ENCODE peak calls at places on chromosomes 5 and 9, in six cellular contexts. One of them, this sample, is unnamed.

GRCh38 chr5:78591227-78591626 is 57.3 kb downstream of the LHFPL2 start:
- DNase-seq in HepG2: peak; percentile 54
- DNase-seq in uterus: no peak
- DNase-seq in GM23248: peak; percentile 93
- DNase-seq in colonic mucosa: no peak
- DNase-seq in lung: no peak
- DNase-seq in this sample: no peak

GRCh38 chr9:74948897-74949296 is 3.8 kb downstream of the C9orf40 start:
- DNase-seq in uterus: no peak
- DNase-seq in GM23248: no peak
- DNase-seq in lung: no peak
- DNase-seq in HepG2: no peak
- DNase-seq in colonic mucosa: no peak
- DNase-seq in this sample: no peak

GRCh38 chr5:164204338-164204946 is 699.0 kb downstream of the MAT2B start:
- DNase-seq in uterus: no peak
- DNase-seq in lung: no peak
- DNase-seq in colonic mucosa: no peak
- DNase-seq in HepG2: no peak
- DNase-seq in GM23248: peak; percentile 52
- DNase-seq in this sample: no peak

GRCh38 chr9:4592325-4592724 is 69.8 kb upstream of the PLPP6 start:
- DNase-seq in lung: no peak
- DNase-seq in uterus: no peak
- DNase-seq in HepG2: no peak
- DNase-seq in GM23248: no peak
- DNase-seq in colonic mucosa: no peak
- DNase-seq in this sample: no peak

GRCh38 chr9:130845901-130846381 is 10.9 kb downstream of the ABL1 start:
- DNase-seq in HepG2: no peak
- DNase-seq in uterus: peak; percentile 66
- DNase-seq in GM23248: peak; percentile 81
- DNase-seq in colonic mucosa: no peak
- DNase-seq in lung: no peak
- DNase-seq in this sample: no peak

GRCh38 chr9:91113026-91113425 is 248.7 kb downstream of the AUH start:
- DNase-seq in lung: no peak
- DNase-seq in uterus: no peak
- DNase-seq in colonic mucosa: no peak
- DNase-seq in GM23248: no peak
- DNase-seq in HepG2: no peak
- DNase-seq in this sample: no peak

GRCh38 chr9:84970432-84970831 is 300.9 kb downstream of the NTRK2 start:
- DNase-seq in lung: no peak
- DNase-seq in uterus: no peak
- DNase-seq in HepG2: no peak
- DNase-seq in colonic mucosa: peak; percentile 45
- DNase-seq in GM23248: peak; percentile 14
- DNase-seq in this sample: no peak

GRCh38 chr9:131174681-131175239 is 49.4 kb downstream of the NUP214 start:
- DNase-seq in uterus: no peak
- DNase-seq in GM23248: no peak
- DNase-seq in HepG2: no peak
- DNase-seq in colonic mucosa: no peak
- DNase-seq in lung: no peak
- DNase-seq in this sample: no peak

GRCh38 chr5:94082405-94082804 is 341.0 kb upstream of the POU5F2 start:
- DNase-seq in colonic mucosa: no peak
- DNase-seq in HepG2: no peak
- DNase-seq in GM23248: no peak
- DNase-seq in uterus: no peak
- DNase-seq in lung: no peak
- DNase-seq in this sample: no peak

GRCh38 chr9:133119461-133120342 is 1.3 kb downstream of the RALGDS start:
- DNase-seq in colonic mucosa: peak; percentile 32
- DNase-seq in HepG2: no peak
- DNase-seq in lung: no peak
- DNase-seq in uterus: no peak
- DNase-seq in GM23248: peak; percentile 59
- DNase-seq in this sample: no peak

GRCh38 chr5:141845371-141845821 is 32.8 kb downstream of the PCDH1 start:
- DNase-seq in uterus: no peak
- DNase-seq in HepG2: no peak
- DNase-seq in GM23248: peak; percentile 20
- DNase-seq in colonic mucosa: no peak
- DNase-seq in lung: no peak
- DNase-seq in this sample: no peak

GRCh38 chr5:1488882-1489680 is 34.7 kb downstream of the LPCAT1 start:
- DNase-seq in GM23248: peak; percentile 96
- DNase-seq in lung: no peak
- DNase-seq in uterus: no peak
- DNase-seq in colonic mucosa: peak; percentile 33
- DNase-seq in HepG2: no peak
- DNase-seq in this sample: no peak

GRCh38 chr5:174708466-174709207 is 15.7 kb upstream of the MSX2 start:
- DNase-seq in lung: no peak
- DNase-seq in colonic mucosa: no peak
- DNase-seq in HepG2: no peak
- DNase-seq in GM23248: no peak
- DNase-seq in uterus: no peak
- DNase-seq in this sample: no peak

GRCh38 chr5:174706997-174707548 is 17.3 kb upstream of the MSX2 start:
- DNase-seq in colonic mucosa: no peak
- DNase-seq in HepG2: no peak
- DNase-seq in uterus: no peak
- DNase-seq in GM23248: no peak
- DNase-seq in lung: no peak
- DNase-seq in this sample: no peak

DNA sequence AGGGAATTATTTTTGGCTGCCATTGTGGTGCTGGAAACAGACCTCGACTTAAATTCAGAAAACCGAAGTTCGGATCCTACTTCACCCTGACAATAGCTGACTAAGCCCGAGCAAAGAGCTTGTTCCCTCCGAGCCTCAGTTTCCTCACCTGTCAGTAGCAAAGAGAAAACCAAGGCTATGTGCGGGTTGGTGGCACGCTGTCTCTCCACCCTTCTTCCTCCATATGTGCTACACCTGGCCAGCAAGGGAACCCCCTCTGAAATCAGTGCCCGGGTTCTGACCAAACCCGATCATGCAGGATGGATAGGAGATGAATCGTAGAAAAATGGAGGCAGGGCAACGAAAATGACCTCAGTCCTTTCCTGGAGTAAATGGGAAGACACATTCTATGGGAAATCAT is 16.7 kb upstream of the MSX2 start:
- DNase-seq in GM23248: no peak
- DNase-seq in HepG2: no peak
- DNase-seq in colonic mucosa: no peak
- DNase-seq in lung: no peak
- DNase-seq in uterus: no peak
- DNase-seq in this sample: no peak
- H3K27me3 ChIP-seq in GM23248: peaks cover 34% of the 10 kb centered on the region
- H3K27me3 ChIP-seq in HepG2: peaks cover 25% of the 10 kb centered on the region
- H3K27me3 ChIP-seq in colonic mucosa: no peaks in the 10 kb centered on the region
- H3K27me3 ChIP-seq in lung: peaks cover 3% of the 10 kb centered on the region
- H3K27me3 ChIP-seq in uterus: no peaks in the 10 kb centered on the region
- H3K27me3 ChIP-seq in this sample: no peaks in the 10 kb centered on the region

DNA sequence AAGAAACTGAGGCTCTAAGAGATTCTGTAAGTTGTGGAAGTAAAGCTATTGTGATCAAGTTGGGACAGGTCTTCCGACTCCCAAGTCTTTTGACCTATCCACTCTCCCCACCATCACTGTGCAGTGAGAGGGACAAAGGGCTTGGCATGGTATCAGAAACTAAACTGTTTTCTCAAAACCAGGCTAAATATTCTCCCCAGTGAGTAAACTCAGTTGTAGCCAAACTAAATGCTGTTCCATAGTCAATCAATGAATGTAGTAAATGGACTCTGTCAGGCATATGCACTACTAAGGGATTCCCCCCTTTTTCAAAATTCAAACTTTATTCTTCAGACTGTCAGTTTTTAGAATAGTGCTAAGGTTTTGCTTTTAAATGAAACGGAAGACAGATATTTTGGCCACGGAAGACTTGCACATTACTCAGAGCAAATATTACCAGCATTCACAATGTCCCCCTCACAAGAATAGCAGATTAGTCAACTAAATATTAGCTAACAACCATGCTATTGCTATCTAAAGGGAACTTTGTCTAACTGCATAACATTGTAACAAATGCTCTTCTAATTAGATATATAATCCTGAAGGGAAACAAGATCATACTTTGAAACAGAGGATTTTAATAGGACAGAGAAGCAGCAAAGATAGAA is 7.1 kb downstream of the PRKAA1 start:
- DNase-seq in lung: no peak
- DNase-seq in HepG2: peak; percentile 36
- DNase-seq in GM23248: peak; percentile 68
- DNase-seq in uterus: no peak
- DNase-seq in colonic mucosa: no peak
- DNase-seq in this sample: no peak
- H3K27ac ChIP-seq in lung: no peak overlapping the region
- H3K27ac ChIP-seq in HepG2: peak overlapping the region; percentile 75
- H3K27ac ChIP-seq in GM23248: peak overlapping the region; percentile 61
- H3K27ac ChIP-seq in uterus: no peak overlapping the region
- H3K27ac ChIP-seq in colonic mucosa: no peak overlapping the region
- H3K27ac ChIP-seq in this sample: no peak overlapping the region

DNA sequence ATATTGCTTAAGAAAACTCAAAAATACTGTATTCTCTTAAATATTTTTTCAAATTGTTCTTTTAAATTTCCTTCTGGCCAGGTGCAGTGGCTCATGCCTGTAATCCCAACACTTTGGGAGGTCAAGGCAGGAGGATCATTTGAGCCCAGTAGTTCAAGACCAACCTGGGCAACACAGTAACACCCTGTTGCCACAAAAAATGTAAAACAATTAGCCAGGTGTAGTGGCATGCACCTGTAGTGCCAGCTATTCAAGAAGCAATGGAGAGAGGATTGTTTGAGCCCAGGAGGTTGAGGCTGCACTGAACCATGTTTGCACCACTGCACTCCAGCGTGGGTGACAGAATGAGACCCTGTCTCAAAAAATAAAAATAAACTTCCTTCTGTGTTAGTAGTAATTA is 94.3 kb downstream of the STRBP start:
- DNase-seq in HepG2: no peak
- DNase-seq in GM23248: no peak
- DNase-seq in colonic mucosa: no peak
- DNase-seq in uterus: no peak
- DNase-seq in lung: no peak
- DNase-seq in this sample: no peak
- H3K4me3 ChIP-seq in HepG2: no peak overlapping the region
- H3K4me3 ChIP-seq in GM23248: no peak overlapping the region
- H3K4me3 ChIP-seq in colonic mucosa: no peak overlapping the region
- H3K4me3 ChIP-seq in uterus: no peak overlapping the region
- H3K4me3 ChIP-seq in lung: no peak overlapping the region
- H3K4me3 ChIP-seq in this sample: no peak overlapping the region

DNA sequence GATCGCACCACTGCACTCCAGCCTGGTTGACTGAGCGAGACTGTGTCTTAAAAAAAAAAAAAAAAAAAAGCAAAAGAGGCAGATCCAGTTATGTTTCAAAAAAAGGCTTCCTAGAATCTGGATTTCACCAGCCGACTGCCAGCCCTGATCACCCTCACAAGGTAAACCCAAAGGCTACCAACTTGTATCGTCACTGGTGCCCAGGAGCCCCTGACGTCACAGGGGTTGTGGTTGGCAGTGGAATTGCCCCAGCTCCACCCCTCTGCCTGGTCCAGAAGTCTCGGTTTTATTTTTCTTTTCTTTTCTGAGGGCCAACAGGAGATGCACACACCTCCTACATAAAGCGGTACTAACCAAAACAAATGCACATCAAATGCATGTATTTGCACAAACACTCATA is 6.0 kb upstream of the LMX1B start:
- DNase-seq in uterus: no peak
- DNase-seq in GM23248: no peak
- DNase-seq in HepG2: no peak
- DNase-seq in lung: no peak
- DNase-seq in colonic mucosa: no peak
- DNase-seq in this sample: no peak
- H3K27me3 ChIP-seq in uterus: peaks cover 8% of the 10 kb centered on the region
- H3K27me3 ChIP-seq in GM23248: peaks cover 14% of the 10 kb centered on the region
- H3K27me3 ChIP-seq in HepG2: peaks cover 72% of the 10 kb centered on the region
- H3K27me3 ChIP-seq in lung: peaks cover 9% of the 10 kb centered on the region
- H3K27me3 ChIP-seq in colonic mucosa: peaks cover 57% of the 10 kb centered on the region
- H3K27me3 ChIP-seq in this sample: peaks cover 40% of the 10 kb centered on the region

GRCh38 chr5:172562443-172562842 is 78.6 kb upstream of the NEURL1B start:
- DNase-seq in colonic mucosa: no peak
- DNase-seq in lung: no peak
- DNase-seq in HepG2: no peak
- DNase-seq in GM23248: no peak
- DNase-seq in uterus: no peak
- DNase-seq in this sample: no peak
- H3K27ac ChIP-seq in colonic mucosa: no peak overlapping the region
- H3K27ac ChIP-seq in lung: no peak overlapping the region
- H3K27ac ChIP-seq in HepG2: no peak overlapping the region
- H3K27ac ChIP-seq in GM23248: no peak overlapping the region
- H3K27ac ChIP-seq in uterus: no peak overlapping the region
- H3K27ac ChIP-seq in this sample: no peak overlapping the region

DNA sequence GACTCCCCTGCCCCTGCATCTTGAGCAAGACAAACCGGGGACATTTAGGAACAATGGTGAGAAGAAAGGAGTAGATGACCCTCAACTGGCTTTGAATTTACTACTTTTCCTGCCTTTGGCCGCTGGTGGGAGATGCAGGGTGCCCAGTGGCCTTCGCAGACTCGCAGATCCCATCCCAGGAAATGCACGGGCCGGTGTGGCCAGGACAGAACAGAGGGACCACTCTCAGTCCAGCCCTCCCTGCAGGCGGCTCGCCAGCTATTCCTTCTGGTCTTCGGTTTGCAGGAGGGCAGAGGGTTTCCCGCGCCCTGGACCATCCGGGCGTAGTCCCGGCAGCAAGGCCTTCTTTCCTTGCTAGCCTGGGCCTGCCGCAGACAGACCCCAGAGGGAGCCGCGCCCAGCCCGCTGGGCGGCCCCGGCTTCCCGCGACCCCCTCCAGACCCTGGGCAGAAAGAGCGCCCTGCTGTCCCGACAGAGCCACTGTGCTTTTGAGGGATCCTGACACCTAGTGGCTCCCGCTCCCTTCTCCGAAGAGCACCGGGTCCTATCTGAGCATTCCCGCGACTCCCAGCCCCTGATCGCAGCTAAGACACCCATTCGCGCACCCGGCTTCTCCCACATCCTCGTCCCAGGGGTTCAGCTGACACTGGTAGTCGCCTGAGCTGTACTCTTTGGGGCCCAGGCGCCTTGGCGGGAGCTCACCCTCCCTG is 1.2 kb downstream of the CFAP90 start:
- DNase-seq in lung: no peak
- DNase-seq in uterus: no peak
- DNase-seq in HepG2: peak; percentile 26
- DNase-seq in colonic mucosa: no peak
- DNase-seq in GM23248: peak; percentile 18
- DNase-seq in this sample: peak; percentile 25
- H3K4me3 ChIP-seq in lung: no peak overlapping the region
- H3K4me3 ChIP-seq in uterus: peak overlapping the region; percentile 36
- H3K4me3 ChIP-seq in HepG2: peak overlapping the region; percentile 54
- H3K4me3 ChIP-seq in colonic mucosa: peak overlapping the region; percentile 49
- H3K4me3 ChIP-seq in GM23248: no peak overlapping the region
- H3K4me3 ChIP-seq in this sample: peak overlapping the region; percentile 72